ENCODE peak calls at places on chromosomes 7 and 10, in nine cellular contexts. One of them, this sample, is unnamed.

GRCh38 chr10:21456160-21456559 is 69.3 kb downstream of the SKIDA1 start:
- DNase-seq in WTC11: no peak
- DNase-seq in heart left ventricle: no peak
- DNase-seq in progenitor cell of endocrine pancreas: no peak
- DNase-seq in PC-9: no peak
- DNase-seq in CD4-positive, alpha-beta T cell: no peak
- DNase-seq in heart right ventricle: no peak
- DNase-seq in fibroblast of lung: no peak
- DNase-seq in body of pancreas: no peak
- DNase-seq in this sample: no peak

GRCh38 chr10:102702742-102703141 is 11.5 kb downstream of the ARL3 start:
- DNase-seq in PC-9: no peak
- DNase-seq in progenitor cell of endocrine pancreas: no peak
- DNase-seq in WTC11: no peak
- DNase-seq in heart left ventricle: no peak
- DNase-seq in fibroblast of lung: peak
- DNase-seq in heart right ventricle: no peak
- DNase-seq in body of pancreas: no peak
- DNase-seq in CD4-positive, alpha-beta T cell: no peak
- DNase-seq in this sample: no peak

GRCh38 chr10:75098902-75099673 is 12.4 kb upstream of the SAMD8 start:
- DNase-seq in fibroblast of lung: no peak
- DNase-seq in PC-9: no peak
- DNase-seq in heart left ventricle: no peak
- DNase-seq in heart right ventricle: no peak
- DNase-seq in progenitor cell of endocrine pancreas: no peak
- DNase-seq in WTC11: no peak
- DNase-seq in body of pancreas: no peak
- DNase-seq in CD4-positive, alpha-beta T cell: no peak
- DNase-seq in this sample: no peak

GRCh38 chr7:134992626-134993179 is 6.4 kb downstream of the AGBL3 start:
- DNase-seq in CD4-positive, alpha-beta T cell: no peak
- DNase-seq in heart right ventricle: peak
- DNase-seq in PC-9: no peak
- DNase-seq in fibroblast of lung: peak
- DNase-seq in WTC11: no peak
- DNase-seq in heart left ventricle: no peak
- DNase-seq in body of pancreas: peak
- DNase-seq in progenitor cell of endocrine pancreas: no peak
- DNase-seq in this sample: peak

GRCh38 chr7:47588704-47589225 is 6.9 kb upstream of the TNS3 start:
- DNase-seq in progenitor cell of endocrine pancreas: no peak
- DNase-seq in heart left ventricle: no peak
- DNase-seq in fibroblast of lung: no peak
- DNase-seq in PC-9: no peak
- DNase-seq in WTC11: no peak
- DNase-seq in CD4-positive, alpha-beta T cell: no peak
- DNase-seq in body of pancreas: no peak
- DNase-seq in heart right ventricle: no peak
- DNase-seq in this sample: no peak

GRCh38 chr7:38775503-38775902 is 133.5 kb downstream of the VPS41 start:
- DNase-seq in heart right ventricle: no peak
- DNase-seq in fibroblast of lung: no peak
- DNase-seq in heart left ventricle: no peak
- DNase-seq in progenitor cell of endocrine pancreas: no peak
- DNase-seq in WTC11: no peak
- DNase-seq in body of pancreas: peak
- DNase-seq in CD4-positive, alpha-beta T cell: no peak
- DNase-seq in PC-9: no peak
- DNase-seq in this sample: no peak

GRCh38 chr10:115856580-115856979 is 416.4 kb downstream of the GFRA1 start:
- DNase-seq in heart right ventricle: no peak
- DNase-seq in WTC11: peak
- DNase-seq in progenitor cell of endocrine pancreas: no peak
- DNase-seq in PC-9: no peak
- DNase-seq in body of pancreas: no peak
- DNase-seq in heart left ventricle: no peak
- DNase-seq in fibroblast of lung: no peak
- DNase-seq in CD4-positive, alpha-beta T cell: no peak
- DNase-seq in this sample: no peak

GRCh38 chr10:3729397-3729796 is 55.6 kb downstream of the KLF6 start:
- DNase-seq in PC-9: peak
- DNase-seq in heart right ventricle: no peak
- DNase-seq in progenitor cell of endocrine pancreas: no peak
- DNase-seq in fibroblast of lung: peak
- DNase-seq in heart left ventricle: no peak
- DNase-seq in WTC11: no peak
- DNase-seq in CD4-positive, alpha-beta T cell: no peak
- DNase-seq in body of pancreas: no peak
- DNase-seq in this sample: no peak

GRCh38 chr10:35388682-35389081 is 52.4 kb downstream of the CCNY start:
- DNase-seq in heart right ventricle: no peak
- DNase-seq in progenitor cell of endocrine pancreas: no peak
- DNase-seq in fibroblast of lung: no peak
- DNase-seq in body of pancreas: no peak
- DNase-seq in CD4-positive, alpha-beta T cell: no peak
- DNase-seq in WTC11: no peak
- DNase-seq in heart left ventricle: no peak
- DNase-seq in PC-9: no peak
- DNase-seq in this sample: no peak

GRCh38 chr10:69057261-69057950 is 30.5 kb upstream of the SRGN start:
- DNase-seq in progenitor cell of endocrine pancreas: no peak
- DNase-seq in WTC11: no peak
- DNase-seq in body of pancreas: peak
- DNase-seq in heart right ventricle: peak
- DNase-seq in heart left ventricle: peak
- DNase-seq in CD4-positive, alpha-beta T cell: no peak
- DNase-seq in PC-9: no peak
- DNase-seq in fibroblast of lung: no peak
- DNase-seq in this sample: no peak

GRCh38 chr7:28565990-28566389 is 153.7 kb downstream of the CREB5 start:
- DNase-seq in progenitor cell of endocrine pancreas: no peak
- DNase-seq in heart right ventricle: no peak
- DNase-seq in body of pancreas: no peak
- DNase-seq in PC-9: no peak
- DNase-seq in fibroblast of lung: no peak
- DNase-seq in heart left ventricle: no peak
- DNase-seq in WTC11: no peak
- DNase-seq in CD4-positive, alpha-beta T cell: no peak
- DNase-seq in this sample: no peak

GRCh38 chr7:90433221-90433620 is 30.0 kb downstream of the CLDN12 start:
- DNase-seq in body of pancreas: no peak
- DNase-seq in CD4-positive, alpha-beta T cell: no peak
- DNase-seq in heart left ventricle: no peak
- DNase-seq in WTC11: no peak
- DNase-seq in PC-9: no peak
- DNase-seq in progenitor cell of endocrine pancreas: no peak
- DNase-seq in heart right ventricle: no peak
- DNase-seq in fibroblast of lung: no peak
- DNase-seq in this sample: no peak

GRCh38 chr7:156579566-156579965 is 61.0 kb upstream of the RNF32 start:
- DNase-seq in body of pancreas: no peak
- DNase-seq in PC-9: no peak
- DNase-seq in CD4-positive, alpha-beta T cell: no peak
- DNase-seq in fibroblast of lung: no peak
- DNase-seq in heart left ventricle: no peak
- DNase-seq in progenitor cell of endocrine pancreas: no peak
- DNase-seq in heart right ventricle: no peak
- DNase-seq in WTC11: no peak
- DNase-seq in this sample: no peak

GRCh38 chr7:576524-577277 is 57.1 kb upstream of the PDGFA start:
- DNase-seq in heart right ventricle: no peak
- DNase-seq in heart left ventricle: no peak
- DNase-seq in PC-9: no peak
- DNase-seq in fibroblast of lung: no peak
- DNase-seq in WTC11: no peak
- DNase-seq in CD4-positive, alpha-beta T cell: no peak
- DNase-seq in progenitor cell of endocrine pancreas: no peak
- DNase-seq in body of pancreas: no peak
- DNase-seq in this sample: no peak

GRCh38 chr10:122514045-122514840 is 46.3 kb upstream of the DMBT1 start:
- DNase-seq in heart right ventricle: no peak
- DNase-seq in fibroblast of lung: peak
- DNase-seq in heart left ventricle: no peak
- DNase-seq in CD4-positive, alpha-beta T cell: no peak
- DNase-seq in WTC11: no peak
- DNase-seq in body of pancreas: no peak
- DNase-seq in PC-9: no peak
- DNase-seq in progenitor cell of endocrine pancreas: no peak
- DNase-seq in this sample: peak

GRCh38 chr7:74527842-74528241 is 74.1 kb downstream of the GTF2IRD1 start:
- DNase-seq in body of pancreas: peak
- DNase-seq in fibroblast of lung: no peak
- DNase-seq in heart right ventricle: no peak
- DNase-seq in PC-9: no peak
- DNase-seq in WTC11: no peak
- DNase-seq in CD4-positive, alpha-beta T cell: no peak
- DNase-seq in heart left ventricle: no peak
- DNase-seq in progenitor cell of endocrine pancreas: no peak
- DNase-seq in this sample: no peak

GRCh38 chr7:135914346-135914745 is 62.8 kb downstream of the MTPN start:
- DNase-seq in progenitor cell of endocrine pancreas: no peak
- DNase-seq in heart left ventricle: peak
- DNase-seq in WTC11: no peak
- DNase-seq in PC-9: no peak
- DNase-seq in heart right ventricle: peak
- DNase-seq in CD4-positive, alpha-beta T cell: no peak
- DNase-seq in fibroblast of lung: no peak
- DNase-seq in body of pancreas: no peak
- DNase-seq in this sample: no peak

GRCh38 chr7:94701555-94701973 is 45.6 kb upstream of the SGCE start:
- DNase-seq in CD4-positive, alpha-beta T cell: no peak
- DNase-seq in progenitor cell of endocrine pancreas: no peak
- DNase-seq in heart right ventricle: no peak
- DNase-seq in fibroblast of lung: peak
- DNase-seq in body of pancreas: peak
- DNase-seq in heart left ventricle: no peak
- DNase-seq in WTC11: no peak
- DNase-seq in PC-9: peak
- DNase-seq in this sample: peak

GRCh38 chr10:59606551-59606961 is 103.1 kb downstream of the SLC16A9 start:
- DNase-seq in fibroblast of lung: peak
- DNase-seq in PC-9: no peak
- DNase-seq in CD4-positive, alpha-beta T cell: no peak
- DNase-seq in heart left ventricle: no peak
- DNase-seq in progenitor cell of endocrine pancreas: no peak
- DNase-seq in heart right ventricle: no peak
- DNase-seq in WTC11: no peak
- DNase-seq in body of pancreas: no peak
- DNase-seq in this sample: peak

GRCh38 chr10:59607971-59608370 is 101.7 kb downstream of the SLC16A9 start:
- DNase-seq in PC-9: no peak
- DNase-seq in progenitor cell of endocrine pancreas: no peak
- DNase-seq in CD4-positive, alpha-beta T cell: no peak
- DNase-seq in heart left ventricle: no peak
- DNase-seq in body of pancreas: no peak
- DNase-seq in WTC11: no peak
- DNase-seq in heart right ventricle: no peak
- DNase-seq in fibroblast of lung: no peak
- DNase-seq in this sample: no peak

DNA sequence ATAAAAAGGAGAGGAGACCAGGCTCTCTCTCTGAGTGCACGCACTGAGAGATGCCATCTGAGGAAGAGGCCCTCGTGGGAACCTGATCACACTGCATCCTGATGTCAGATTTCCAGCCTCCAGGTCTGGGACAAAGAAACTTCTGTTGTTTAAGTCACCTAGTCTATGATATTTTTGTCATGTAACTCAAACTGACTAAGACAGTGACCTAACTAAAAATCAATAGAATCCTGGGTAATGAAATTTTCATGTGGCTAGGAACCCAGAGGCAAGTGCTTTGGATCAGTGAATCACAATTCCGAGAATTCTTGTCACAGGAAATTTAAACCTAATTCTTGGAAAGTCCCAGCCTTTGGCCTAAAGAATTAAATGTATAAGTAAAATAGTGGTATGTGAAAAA is 107.7 kb downstream of the SLC16A9 start:
- DNase-seq in WTC11: no peak
- DNase-seq in heart left ventricle: no peak
- DNase-seq in heart right ventricle: no peak
- DNase-seq in progenitor cell of endocrine pancreas: no peak
- DNase-seq in PC-9: no peak
- DNase-seq in fibroblast of lung: no peak
- DNase-seq in CD4-positive, alpha-beta T cell: no peak
- DNase-seq in body of pancreas: no peak
- DNase-seq in this sample: no peak
- TF ChIP-seq CTCF in WTC11: no peak
- TF ChIP-seq CTCF in heart left ventricle: no peak
- TF ChIP-seq CTCF in heart right ventricle: no peak
- TF ChIP-seq CTCF in progenitor cell of endocrine pancreas: no peak
- TF ChIP-seq CTCF in PC-9: no peak
- TF ChIP-seq CTCF in fibroblast of lung: no peak
- TF ChIP-seq CTCF in CD4-positive, alpha-beta T cell: no peak
- TF ChIP-seq CTCF in body of pancreas: no peak
- TF ChIP-seq CTCF in this sample: no peak

DNA sequence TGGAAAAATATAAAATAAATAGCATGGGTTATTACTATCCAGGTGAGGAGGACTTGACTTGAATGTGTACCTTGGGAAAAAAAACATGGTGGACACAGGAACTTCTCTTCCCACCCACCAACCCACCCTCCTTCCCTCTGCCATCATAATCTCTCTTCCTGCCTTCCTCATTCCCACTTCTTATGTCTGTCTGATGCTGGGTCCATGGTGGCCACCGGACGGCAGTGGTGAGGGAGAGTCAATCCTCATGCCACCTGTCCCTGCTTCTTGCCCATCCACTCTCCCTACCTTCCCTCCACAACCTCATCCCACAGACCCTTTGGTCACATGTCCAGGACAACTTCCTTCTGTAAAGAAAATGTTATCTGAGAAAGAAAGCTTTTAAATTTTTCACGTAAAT is 104.7 kb downstream of the PIP4K2A start:
- DNase-seq in CD4-positive, alpha-beta T cell: no peak
- DNase-seq in progenitor cell of endocrine pancreas: no peak
- DNase-seq in heart left ventricle: no peak
- DNase-seq in PC-9: no peak
- DNase-seq in body of pancreas: no peak
- DNase-seq in fibroblast of lung: no peak
- DNase-seq in heart right ventricle: no peak
- DNase-seq in WTC11: no peak
- DNase-seq in this sample: no peak
- TF ChIP-seq CTCF in CD4-positive, alpha-beta T cell: no peak
- TF ChIP-seq CTCF in progenitor cell of endocrine pancreas: no peak
- TF ChIP-seq CTCF in heart left ventricle: no peak
- TF ChIP-seq CTCF in PC-9: no peak
- TF ChIP-seq CTCF in body of pancreas: no peak
- TF ChIP-seq CTCF in fibroblast of lung: no peak
- TF ChIP-seq CTCF in heart right ventricle: no peak
- TF ChIP-seq CTCF in WTC11: no peak
- TF ChIP-seq CTCF in this sample: peak

GRCh38 chr10:127940866-127941640 is 34.1 kb downstream of the PTPRE start:
- DNase-seq in WTC11: no peak
- DNase-seq in heart right ventricle: no peak
- DNase-seq in PC-9: no peak
- DNase-seq in body of pancreas: no peak
- DNase-seq in CD4-positive, alpha-beta T cell: no peak
- DNase-seq in fibroblast of lung: no peak
- DNase-seq in progenitor cell of endocrine pancreas: no peak
- DNase-seq in heart left ventricle: no peak
- DNase-seq in this sample: no peak
- TF ChIP-seq CTCF in WTC11: no peak
- TF ChIP-seq CTCF in heart right ventricle: no peak
- TF ChIP-seq CTCF in PC-9: no peak
- TF ChIP-seq CTCF in body of pancreas: no peak
- TF ChIP-seq CTCF in CD4-positive, alpha-beta T cell: no peak
- TF ChIP-seq CTCF in fibroblast of lung: no peak
- TF ChIP-seq CTCF in progenitor cell of endocrine pancreas: no peak
- TF ChIP-seq CTCF in heart left ventricle: no peak
- TF ChIP-seq CTCF in this sample: no peak

GRCh38 chr10:118827466-118828155 is 72.8 kb upstream of the CACUL1 start:
- DNase-seq in progenitor cell of endocrine pancreas: no peak
- DNase-seq in PC-9: no peak
- DNase-seq in fibroblast of lung: no peak
- DNase-seq in heart right ventricle: no peak
- DNase-seq in WTC11: no peak
- DNase-seq in CD4-positive, alpha-beta T cell: no peak
- DNase-seq in heart left ventricle: no peak
- DNase-seq in body of pancreas: no peak
- DNase-seq in this sample: no peak
- TF ChIP-seq CTCF in progenitor cell of endocrine pancreas: peak
- TF ChIP-seq CTCF in PC-9: peak
- TF ChIP-seq CTCF in fibroblast of lung: peak
- TF ChIP-seq CTCF in heart right ventricle: peak
- TF ChIP-seq CTCF in WTC11: peak
- TF ChIP-seq CTCF in CD4-positive, alpha-beta T cell: peak
- TF ChIP-seq CTCF in heart left ventricle: peak
- TF ChIP-seq CTCF in body of pancreas: no peak
- TF ChIP-seq CTCF in this sample: peak